ENCODE peak calls at places on chromosome 9, in ten cellular contexts. X is SJSA1, E is aorta, C is fibroblast of lung, Z is choroid plexus epithelial cell, Y is H7, Q is NB4, I is psoas muscle, B is lower leg skin, F is mesendoderm. K is an unnamed sample.
A peak's percentile ranks its signal among the peaks of the same experiment; 100 is the strongest.

GRCh38 chr9:86275962-86276361 is 6.4 kb downstream of the ISCA1 start:
- DNase-seq in I (no peak), C (no peak), Y (no peak), X (no peak), Z (peak; percentile 52), E (no peak), B (no peak), Q (peak; percentile 8), F (peak; percentile 22), K (no peak)

GRCh38 chr9:92724528-92725265 is 39.9 kb downstream of the BICD2 start:
- DNase-seq in Z (no peak), Y (peak; percentile 42), X (no peak), Q (no peak), C (no peak), B (peak; percentile 75), F (no peak), I (no peak), E (no peak), K (no peak)

GRCh38 chr9:134475051-134475790 is 149.0 kb downstream of the RXRA start:
- DNase-seq in F (no peak), C (peak; percentile 85), B (peak; percentile 95), Y (peak; percentile 73), Z (peak; percentile 84), Q (no peak), I (peak; percentile 81), X (no peak), E (peak; percentile 89), K (peak; percentile 85)

GRCh38 chr9:134212809-134213507 is 48.6 kb upstream of the RNU6ATAC start:
- DNase-seq in B (peak; percentile 54), C (no peak), I (peak; percentile 8), E (no peak), Q (peak; percentile 45), F (peak; percentile 23), Y (peak; percentile 36), X (no peak), Z (no peak), K (no peak)

GRCh38 chr9:97714435-97714834 is 17.3 kb upstream of the XPA start:
- DNase-seq in Y (no peak), X (peak; percentile 80), Q (peak; percentile 36), F (no peak), Z (peak; percentile 54), B (no peak), I (no peak), E (no peak), C (peak; percentile 58), K (peak; percentile 60)

GRCh38 chr9:34125681-34126206 is 754 bp downstream of the DCAF12 start:
- DNase-seq in Z (peak; percentile 16), X (no peak), B (no peak), C (peak; percentile 21), F (peak; percentile 60), Q (peak; percentile 60), E (no peak), Y (peak; percentile 75), I (no peak), K (peak; percentile 65)

GRCh38 chr9:101035098-101035497 is 6.6 kb downstream of the PLPPR1 start:
- DNase-seq in X (no peak), F (no peak), C (no peak), E (no peak), Q (no peak), Y (no peak), Z (no peak), I (no peak), B (no peak), K (no peak)

GRCh38 chr9:26463841-26464240 is 428.8 kb downstream of the CAAP1 start:
- DNase-seq in F (no peak), B (no peak), Q (no peak), E (no peak), I (no peak), Y (no peak), X (no peak), Z (no peak), C (no peak), K (no peak)

GRCh38 chr9:77802512-77803293 is 154.6 kb upstream of the GNA14 start:
- DNase-seq in X (no peak), Z (no peak), E (no peak), F (no peak), I (no peak), C (no peak), Q (no peak), Y (no peak), B (no peak), K (no peak)

GRCh38 chr9:118931941-118932340 is 437.3 kb downstream of the BRINP1 start:
- DNase-seq in Q (no peak), E (no peak), I (no peak), X (no peak), Z (no peak), F (no peak), B (no peak), Y (no peak), C (no peak), K (no peak)

GRCh38 chr9:96856363-96857286 is 2.3 kb upstream of the ZNF782 start:
- DNase-seq in I (peak; percentile 68), Z (peak; percentile 85), Q (peak; percentile 73), F (peak; percentile 93), B (no peak), C (peak; percentile 76), X (no peak), E (peak; percentile 58), Y (no peak), K (peak; percentile 86)

GRCh38 chr9:13034696-13035006 is 244.8 kb downstream of the MPDZ start:
- DNase-seq in E (no peak), B (no peak), X (no peak), F (no peak), Q (no peak), Z (peak; percentile 24), I (no peak), C (peak; percentile 26), Y (no peak), K (no peak)

GRCh38 chr9:13032585-13032984 is 246.9 kb downstream of the MPDZ start:
- DNase-seq in B (no peak), Z (no peak), C (no peak), F (no peak), Y (no peak), Q (no peak), E (no peak), X (no peak), I (no peak), K (no peak)

GRCh38 chr9:13035822-13036221 is 243.7 kb downstream of the MPDZ start:
- DNase-seq in Y (no peak), F (no peak), I (no peak), Z (no peak), B (no peak), C (no peak), E (no peak), X (no peak), Q (no peak), K (no peak)

GRCh38 chr9:13033959-13034695 is 245.4 kb downstream of the MPDZ start:
- DNase-seq in F (peak; percentile 74), I (peak; percentile 66), Y (peak; percentile 85), C (peak; percentile 76), E (peak; percentile 69), Z (peak; percentile 84), B (peak; percentile 92), Q (peak; percentile 77), X (peak; percentile 43), K (peak; percentile 87)
- H3K4me3 ChIP-seq in F (no peak overlapping the region), I (peak overlapping the region; percentile 31), Y (no peak overlapping the region), C (peak overlapping the region; percentile 49), E (no peak overlapping the region), Z (peak overlapping the region; percentile 63), B (no peak overlapping the region), Q (no peak overlapping the region), X (no peak overlapping the region), K (peak overlapping the region; percentile 61)

DNA sequence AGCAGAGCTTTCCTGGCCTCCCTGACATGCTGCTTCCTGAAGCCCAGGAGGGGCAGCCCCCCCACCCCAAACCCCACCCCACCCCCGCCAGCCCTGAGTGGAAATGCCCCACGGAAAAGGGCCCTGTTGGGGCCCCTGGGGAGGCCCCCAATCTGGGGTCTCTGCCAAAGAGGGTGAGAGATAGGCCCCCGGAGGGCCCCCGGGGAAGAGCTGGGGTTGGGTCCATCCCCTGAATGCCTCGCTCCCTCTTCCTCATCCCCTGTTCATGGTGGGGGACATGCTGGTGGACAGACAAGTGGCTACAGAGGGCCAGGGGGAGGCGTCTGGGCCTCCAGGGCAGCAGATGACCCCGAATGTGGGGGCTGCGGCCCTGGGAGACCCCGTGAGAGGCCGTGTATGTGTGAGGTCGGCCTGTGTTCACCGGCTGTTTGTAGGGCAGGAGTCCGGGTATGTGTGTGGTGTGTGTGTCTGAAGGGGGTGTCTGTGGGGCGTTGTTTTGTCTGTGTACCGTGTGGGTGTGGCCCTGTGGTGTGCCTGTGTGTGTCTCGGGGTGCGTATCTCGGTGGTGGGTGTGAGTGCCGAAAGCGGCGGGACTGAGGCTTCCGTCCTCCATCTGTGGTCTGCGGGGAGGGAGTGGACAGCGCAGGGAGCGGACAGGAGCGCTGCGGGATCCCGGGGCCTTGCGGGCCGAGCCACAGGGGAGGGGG is 11.3 kb downstream of the C9orf50 start:
- DNase-seq in Y (peak; percentile 94), Q (peak; percentile 38), E (no peak), I (no peak), C (peak; percentile 34), Z (peak; percentile 92), B (no peak), F (peak; percentile 47), X (no peak), K (peak; percentile 38)
- H3K4me3 ChIP-seq in Y (peak overlapping the region; percentile 28), Q (no peak overlapping the region), E (no peak overlapping the region), I (peak overlapping the region; percentile 73), C (no peak overlapping the region), Z (peak overlapping the region; percentile 32), B (no peak overlapping the region), F (no peak overlapping the region), X (no peak overlapping the region), K (peak overlapping the region; percentile 31)

GRCh38 chr9:130120832-130121231 is 51.4 kb upstream of the NCS1 start:
- DNase-seq in F (no peak), Q (no peak), Y (no peak), Z (no peak), C (no peak), I (no peak), B (no peak), X (no peak), E (no peak), K (no peak)
- H3K4me3 ChIP-seq in F (no peak overlapping the region), Q (no peak overlapping the region), Y (no peak overlapping the region), Z (no peak overlapping the region), C (no peak overlapping the region), I (no peak overlapping the region), B (no peak overlapping the region), X (no peak overlapping the region), E (no peak overlapping the region), K (no peak overlapping the region)

GRCh38 chr9:115229496-115229895 is 111.5 kb upstream of the TNC start:
- DNase-seq in E (no peak), C (peak; percentile 28), Y (no peak), X (no peak), Z (peak; percentile 23), Q (no peak), I (no peak), F (no peak), B (no peak), K (no peak)

GRCh38 chr9:115232375-115232774 is 114.4 kb upstream of the TNC start:
- DNase-seq in B (no peak), Z (no peak), F (no peak), I (no peak), Y (no peak), X (no peak), Q (no peak), C (no peak), E (no peak), K (no peak)

GRCh38 chr9:115235221-115235620 is 117.3 kb upstream of the TNC start:
- DNase-seq in Z (no peak), X (no peak), Y (no peak), E (no peak), F (no peak), I (no peak), B (no peak), Q (no peak), C (no peak), K (no peak)

GRCh38 chr9:115234094-115234493 is 116.1 kb upstream of the TNC start:
- DNase-seq in Z (peak; percentile 81), F (no peak), C (peak; percentile 82), I (no peak), Q (peak; percentile 5), B (no peak), X (peak; percentile 44), Y (no peak), E (no peak), K (peak; percentile 60)

GRCh38 chr9:115231116-115231515 is 113.2 kb upstream of the TNC start:
- DNase-seq in Y (no peak), Z (no peak), X (no peak), Q (no peak), B (no peak), E (no peak), C (no peak), I (no peak), F (no peak), K (no peak)
- H3K4me3 ChIP-seq in Y (no peak overlapping the region), Z (no peak overlapping the region), X (no peak overlapping the region), Q (no peak overlapping the region), B (no peak overlapping the region), E (no peak overlapping the region), C (no peak overlapping the region), I (no peak overlapping the region), F (no peak overlapping the region), K (no peak overlapping the region)

K was measured in adipocyte.